ENCODE peak calls at places on chromosomes 1 and 21, in eight cellular contexts. U is A549, F is tibial artery, T is lung, O is AG04450, M is cardiac fibroblast, J is Panc1, V is PC-3. P is an unnamed sample.

GRCh38 chr1:44138239-44138638 is 3.2 kb downstream of the KLF18 start:
- DNase-seq in U (no peak), F (no peak), T (no peak), O (no peak), M (no peak), J (no peak), V (no peak), P (no peak)

GRCh38 chr1:145879775-145880174 is 5.9 kb downstream of the ANKRD35 start:
- DNase-seq in U (no peak), F (peak), T (no peak), O (no peak), M (no peak), J (no peak), V (no peak), P (no peak)

GRCh38 chr1:18953656-18954259 is 2.7 kb downstream of the IFFO2 start:
- DNase-seq in U (peak), F (no peak), T (no peak), O (no peak), M (no peak), J (no peak), V (no peak), P (no peak)

GRCh38 chr1:21022279-21023040 is 154.2 kb downstream of the EIF4G3 start:
- DNase-seq in U (peak), F (peak), T (peak), O (peak), M (peak), J (peak), V (peak), P (peak)

GRCh38 chr1:42639116-42639515 is 19.1 kb upstream of the PPIH start:
- DNase-seq in U (no peak), F (no peak), T (no peak), O (no peak), M (peak), J (no peak), V (no peak), P (no peak)

GRCh38 chr21:34544032-34544496 is 32.1 kb upstream of the KCNE1 start:
- DNase-seq in U (peak), F (no peak), T (peak), O (no peak), M (peak), J (no peak), V (peak), P (peak)

GRCh38 chr1:183070923-183071618 is 47.9 kb downstream of the LAMC1 start:
- DNase-seq in U (no peak), F (no peak), T (no peak), O (peak), M (peak), J (no peak), V (peak), P (peak)

GRCh38 chr1:173356211-173356762 is 120.8 kb upstream of the PRDX6 start:
- DNase-seq in U (no peak), F (no peak), T (no peak), O (no peak), M (no peak), J (no peak), V (no peak), P (peak)

GRCh38 chr1:224137518-224137917 is 23.6 kb downstream of the FBXO28 start:
- DNase-seq in U (no peak), F (no peak), T (no peak), O (no peak), M (no peak), J (no peak), V (no peak), P (no peak)

GRCh38 chr1:21324368-21325137 is 34.3 kb upstream of the ECE1 start:
- DNase-seq in U (peak), F (peak), T (peak), O (no peak), M (peak), J (no peak), V (peak), P (peak)

GRCh38 chr1:225848044-225848955 is 33.9 kb downstream of the TMEM63A start:
- DNase-seq in U (no peak), F (no peak), T (no peak), O (no peak), M (no peak), J (no peak), V (no peak), P (peak)

GRCh38 chr1:7784492-7785071 is 491 bp downstream of the PER3 start:
- DNase-seq in U (no peak), F (peak), T (peak), O (no peak), M (no peak), J (no peak), V (no peak), P (peak)

GRCh38 chr1:17617787-17618557 is 78.5 kb downstream of the ARHGEF10L start:
- DNase-seq in U (no peak), F (peak), T (peak), O (no peak), M (peak), J (no peak), V (peak), P (no peak)

GRCh38 chr1:241219449-241219848 is 137.6 kb downstream of the RGS7 start:
- DNase-seq in U (no peak), F (no peak), T (no peak), O (no peak), M (no peak), J (no peak), V (peak), P (no peak)

GRCh38 chr1:167328306-167328705 is 107.6 kb downstream of the POU2F1 start:
- DNase-seq in U (no peak), F (no peak), T (no peak), O (no peak), M (no peak), J (no peak), V (no peak), P (peak)

GRCh38 chr1:108708726-108709660 is 3.7 kb upstream of the FNDC7 start:
- DNase-seq in U (peak), F (no peak), T (no peak), O (no peak), M (peak), J (no peak), V (peak), P (peak)
- TF ChIP-seq CTCF in U (no peak), F (no peak), T (no peak), O (no peak), M (peak), J (peak), V (peak), P (peak)

DNA sequence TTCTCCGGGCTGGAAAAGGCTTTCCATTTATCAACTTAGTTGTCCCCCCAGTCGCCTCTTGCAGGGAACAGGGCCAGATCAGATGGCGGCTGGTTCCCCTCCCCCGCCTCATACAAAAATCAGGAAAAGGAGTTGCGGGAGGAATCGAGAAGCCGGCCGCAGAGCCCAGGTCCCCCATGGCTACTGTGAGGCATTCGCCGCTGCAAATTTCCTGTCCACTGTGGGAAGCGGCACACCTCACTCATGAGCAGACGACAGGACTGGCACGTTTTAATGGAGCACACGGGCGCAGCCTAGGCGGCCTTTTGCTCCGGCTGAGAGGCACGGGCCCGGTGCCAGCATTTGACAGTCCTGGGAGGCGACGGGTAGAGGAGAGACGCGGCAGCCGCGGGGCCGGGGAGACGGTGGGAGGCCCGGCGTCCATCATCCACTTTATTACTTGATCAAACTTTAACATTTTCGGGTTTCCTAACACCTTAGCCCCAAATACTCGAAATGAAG is 1.1 kb downstream of the GNG4 start:
- DNase-seq in U (no peak), F (no peak), T (no peak), O (no peak), M (no peak), J (no peak), V (no peak), P (no peak)
- H3K4me3 ChIP-seq in U (peak), F (no peak), T (no peak), O (no peak), M (peak), J (peak), V (peak), P (no peak)

GRCh38 chr1:168788262-168788661 is 59.3 kb upstream of the DPT start:
- DNase-seq in U (no peak), F (no peak), T (no peak), O (no peak), M (no peak), J (no peak), V (no peak), P (no peak)

GRCh38 chr1:168786476-168787330 is 57.7 kb upstream of the DPT start:
- DNase-seq in U (no peak), F (no peak), T (no peak), O (no peak), M (no peak), J (no peak), V (no peak), P (no peak)

GRCh38 chr1:168794057-168794456 is 65.1 kb upstream of the DPT start:
- DNase-seq in U (peak), F (no peak), T (no peak), O (no peak), M (no peak), J (no peak), V (no peak), P (no peak)

GRCh38 chr1:168792142-168792541 is 63.1 kb upstream of the DPT start:
- DNase-seq in U (no peak), F (no peak), T (no peak), O (no peak), M (no peak), J (no peak), V (no peak), P (peak)

DNA sequence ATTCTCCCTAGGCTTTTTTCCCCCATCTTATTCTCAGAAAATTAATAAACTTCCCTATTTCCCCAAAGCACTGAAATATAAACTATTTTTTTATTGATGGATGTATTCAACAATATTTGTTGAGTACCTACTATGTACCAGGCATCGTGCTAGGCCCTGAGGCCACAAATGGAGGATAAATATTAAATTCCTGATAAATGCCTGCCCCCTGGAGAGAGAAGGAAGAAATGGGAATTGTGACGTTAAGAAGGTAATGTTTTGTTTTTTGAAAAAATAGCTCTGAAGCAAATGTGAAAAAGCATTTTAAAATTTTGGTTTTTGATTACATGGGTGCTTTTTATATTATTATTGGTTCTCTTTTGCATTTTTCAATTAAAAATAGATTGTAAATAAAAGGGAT is 60.5 kb upstream of the DPT start:
- DNase-seq in U (no peak), F (no peak), T (no peak), O (no peak), M (no peak), J (no peak), V (no peak), P (no peak)
- TF ChIP-seq CTCF in U (no peak), F (no peak), T (no peak), O (no peak), M (no peak), J (no peak), V (peak), P (no peak)

DNA sequence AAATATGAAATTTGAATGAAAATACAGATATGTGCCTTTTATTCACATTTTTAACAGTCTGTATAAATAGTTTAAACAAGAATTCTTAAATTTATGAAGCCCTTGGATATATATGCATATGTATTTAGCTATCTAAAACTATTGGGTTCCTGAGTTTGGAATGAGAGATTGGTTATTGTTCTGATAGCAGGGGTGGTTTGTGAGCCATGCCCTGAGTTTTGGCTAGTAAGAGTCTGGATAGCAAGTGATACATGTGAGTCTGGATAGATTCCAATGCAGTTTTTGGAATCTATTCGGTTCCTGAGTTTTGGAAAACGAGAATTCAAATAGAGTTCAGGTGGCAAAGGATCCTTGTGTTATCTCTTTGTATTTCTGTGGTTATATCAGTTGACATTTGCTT is 2.8 kb downstream of the MAN1A2 start:
- DNase-seq in U (no peak), F (no peak), T (no peak), O (no peak), M (no peak), J (no peak), V (peak), P (no peak)
- H3K4me3 ChIP-seq in U (peak), F (peak), T (no peak), O (peak), M (peak), J (peak), V (peak), P (peak)

GRCh38 chr1:200095057-200095577 is 67.6 kb downstream of the NR5A2 start:
- DNase-seq in U (no peak), F (no peak), T (no peak), O (no peak), M (no peak), J (no peak), V (no peak), P (no peak)

GRCh38 chr1:200090252-200091159 is 63.0 kb downstream of the NR5A2 start:
- DNase-seq in U (peak), F (no peak), T (no peak), O (no peak), M (no peak), J (no peak), V (peak), P (peak)
- TF ChIP-seq CTCF in U (peak), F (no peak), T (no peak), O (peak), M (peak), J (peak), V (peak), P (peak)

GRCh38 chr1:50978852-50979781 is 9.1 kb downstream of the CDKN2C start:
- DNase-seq in U (peak), F (no peak), T (no peak), O (no peak), M (peak), J (no peak), V (peak), P (peak)
- H3K4me3 ChIP-seq in U (peak), F (peak), T (no peak), O (peak), M (no peak), J (peak), V (peak), P (peak)

GRCh38 chr1:87335175-87335992 is 6.7 kb downstream of the LMO4 start:
- DNase-seq in U (no peak), F (peak), T (peak), O (no peak), M (peak), J (no peak), V (peak), P (peak)
- TF ChIP-seq CTCF in U (peak), F (no peak), T (no peak), O (no peak), M (no peak), J (peak), V (peak), P (peak)

DNA sequence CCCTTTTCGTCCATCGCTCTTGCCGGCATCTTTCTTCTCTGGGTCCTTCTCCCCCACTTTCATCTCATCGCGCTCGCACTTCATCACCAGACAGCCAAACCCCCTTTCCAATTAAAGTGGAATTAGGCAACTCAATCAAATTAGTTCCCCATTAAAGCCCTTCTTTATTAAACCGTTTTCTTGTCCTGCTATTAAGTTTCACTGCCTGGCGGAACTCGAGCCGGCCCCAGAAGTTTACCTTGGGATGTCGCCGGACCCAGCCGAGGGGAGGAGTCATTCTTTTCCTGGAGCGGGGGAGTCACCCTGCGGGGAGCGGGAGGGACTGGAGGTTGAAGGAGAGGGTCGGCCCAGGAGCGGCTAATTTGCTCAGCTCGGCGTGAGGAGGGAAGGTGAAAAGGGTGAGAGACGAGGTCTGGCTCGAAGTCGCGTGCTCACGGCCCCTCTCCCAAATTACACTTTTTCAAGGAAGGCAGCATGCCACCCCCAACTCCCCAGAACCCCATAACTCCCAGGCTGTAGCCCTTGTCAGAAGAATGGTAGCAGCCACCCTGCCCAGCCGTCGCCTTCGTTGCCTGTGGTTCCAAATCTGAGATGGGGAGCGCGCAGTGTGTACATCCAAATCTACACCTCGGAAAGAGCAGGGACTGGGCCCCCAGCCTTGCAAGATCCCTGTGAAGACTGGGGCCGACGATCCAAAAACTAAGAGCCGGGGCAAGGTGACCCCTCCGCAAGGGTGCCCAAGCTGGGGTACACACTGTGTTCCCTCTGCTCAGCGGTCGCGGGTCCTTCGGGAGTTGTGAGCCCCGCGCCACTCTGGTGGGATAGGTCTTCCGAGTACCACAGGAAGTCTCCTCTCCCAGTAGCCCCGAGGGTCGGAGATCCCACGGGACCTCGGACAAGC is 6.4 kb downstream of the DMRTA2 start:
- DNase-seq in U (no peak), F (no peak), T (no peak), O (no peak), M (no peak), J (no peak), V (no peak), P (no peak)
- H3K4me3 ChIP-seq in U (peak), F (no peak), T (no peak), O (no peak), M (no peak), J (no peak), V (no peak), P (no peak)

DNA sequence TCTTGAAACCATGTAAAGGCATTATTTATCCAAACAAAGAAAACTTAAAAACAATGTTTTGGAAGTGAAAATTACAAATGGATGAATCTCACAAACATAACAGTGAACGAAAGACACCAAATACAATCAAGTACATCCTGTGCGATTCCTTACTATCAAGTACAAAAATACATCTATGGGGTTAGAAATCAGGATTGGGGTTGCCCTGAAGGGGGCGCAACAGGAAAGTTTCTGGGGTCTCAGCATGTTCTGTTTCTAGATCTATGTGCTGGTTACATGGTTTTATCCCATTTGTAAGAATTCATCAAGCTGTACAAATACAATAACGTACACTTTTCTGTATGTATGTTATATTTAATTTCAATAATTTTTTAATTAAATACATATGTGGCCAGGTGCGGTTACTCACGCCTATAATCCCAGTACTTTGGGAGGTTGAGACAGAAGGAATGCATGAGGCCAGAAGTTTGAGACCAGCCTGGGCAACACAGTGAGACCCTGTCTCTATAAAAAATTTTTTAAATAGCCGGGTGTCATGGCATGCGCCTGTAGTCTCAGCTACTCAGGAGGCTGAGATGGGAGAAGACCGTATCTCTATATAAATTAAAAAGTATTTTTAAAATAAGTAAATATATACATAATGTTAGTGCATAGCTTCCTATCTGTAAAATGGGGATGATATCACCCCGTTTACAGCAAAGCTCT is 121.5 kb upstream of the SOD1 start:
- DNase-seq in U (no peak), F (no peak), T (no peak), O (no peak), M (no peak), J (no peak), V (no peak), P (no peak)
- TF ChIP-seq CTCF in U (no peak), F (no peak), T (no peak), O (no peak), M (no peak), J (no peak), V (peak), P (peak)

GRCh38 chr21:43868461-43868860 is 3.4 kb downstream of the AGPAT3 start:
- DNase-seq in U (no peak), F (no peak), T (no peak), O (no peak), M (no peak), J (no peak), V (peak), P (no peak)

GRCh38 chr21:43866659-43867331 is 1.8 kb downstream of the AGPAT3 start:
- DNase-seq in U (no peak), F (no peak), T (peak), O (no peak), M (peak), J (no peak), V (peak), P (peak)

GRCh38 chr21:43866233-43866632 is 1.2 kb downstream of the AGPAT3 start:
- DNase-seq in U (no peak), F (no peak), T (no peak), O (no peak), M (peak), J (no peak), V (peak), P (peak)

GRCh38 chr21:43867936-43868335 is 2.9 kb downstream of the AGPAT3 start:
- DNase-seq in U (no peak), F (no peak), T (no peak), O (no peak), M (no peak), J (no peak), V (no peak), P (no peak)

GRCh38 chr21:43867332-43867703 is 2.3 kb downstream of the AGPAT3 start:
- DNase-seq in U (no peak), F (no peak), T (no peak), O (no peak), M (no peak), J (no peak), V (no peak), P (no peak)
- H3K4me3 ChIP-seq in U (no peak), F (no peak), T (no peak), O (no peak), M (no peak), J (peak), V (peak), P (peak)